ENCODE peak calls at places on chromosome 11, in six cellular contexts. N is fibroblast of the aortic adventitia; V is Calu3; Q is foreskin fibroblast; K is CD8-positive, alpha-beta T cell; M is nephron progenitor cell. E is an unnamed sample.

GRCh38 chr11:68077617-68078592 is 39.1 kb downstream of the TCIRG1 start:
- DNase-seq in N (no peak), V (no peak), Q (no peak), K (no peak), M (no peak), E (no peak)

GRCh38 chr11:23399995-23400394 is 539.7 kb upstream of the CCDC179 start:
- DNase-seq in N (no peak), V (no peak), Q (no peak), K (no peak), M (no peak), E (no peak)

GRCh38 chr11:42410251-42410956 is 901.4 kb upstream of the API5 start:
- DNase-seq in N (no peak), V (no peak), Q (no peak), K (no peak), M (no peak), E (no peak)

GRCh38 chr11:95599959-95600586 is 189.5 kb downstream of the FAM76B start:
- DNase-seq in N (no peak), V (no peak), Q (no peak), K (no peak), M (no peak), E (no peak)

GRCh38 chr11:34215806-34216453 is 110.5 kb downstream of the NAT10 start:
- DNase-seq in N (no peak), V (no peak), Q (no peak), K (no peak), M (no peak), E (no peak)

GRCh38 chr11:57348052-57348451 is 9.9 kb downstream of the P2RX3 start:
- DNase-seq in N (no peak), V (no peak), Q (no peak), K (no peak), M (no peak), E (no peak)

GRCh38 chr11:35216962-35217667 is 78.1 kb downstream of the CD44 start:
- DNase-seq in N (no peak), V (no peak), Q (no peak), K (no peak), M (no peak), E (no peak)

GRCh38 chr11:133952199-133953190 is 4.3 kb downstream of the IGSF9B start:
- DNase-seq in N (no peak), V (no peak), Q (no peak), K (no peak), M (no peak), E (no peak)

GRCh38 chr11:124746621-124747243 is 5.3 kb downstream of the VSIG2 start:
- DNase-seq in N (peak; percentile 71), V (peak; percentile 74), Q (peak; percentile 80), K (peak; percentile 65), M (peak; percentile 77), E (peak; percentile 84)

GRCh38 chr11:82927264-82927880 is 25.8 kb downstream of the DDIAS start:
- DNase-seq in N (peak; percentile 75), V (peak; percentile 16), Q (peak; percentile 31), K (peak; percentile 11), M (peak; percentile 16), E (no peak)

GRCh38 chr11:126718319-126718718 is 282.3 kb downstream of the KIRREL3 start:
- DNase-seq in N (no peak), V (no peak), Q (peak; percentile 17), K (no peak), M (no peak), E (no peak)

GRCh38 chr11:113176971-113177370 is 137.4 kb upstream of the TTC12 start:
- DNase-seq in N (peak; percentile 77), V (no peak), Q (peak; percentile 65), K (no peak), M (no peak), E (no peak)

GRCh38 chr11:30760341-30760740 is 174.2 kb upstream of the MPPED2 start:
- DNase-seq in N (no peak), V (no peak), Q (no peak), K (no peak), M (no peak), E (no peak)

GRCh38 chr11:82722236-82722635 is 11.4 kb downstream of the FAM181B start:
- DNase-seq in N (no peak), V (no peak), Q (peak; percentile 10), K (no peak), M (no peak), E (no peak)

GRCh38 chr11:134589155-134589554 is 177.1 kb upstream of the B3GAT1 start:
- DNase-seq in N (no peak), V (no peak), Q (no peak), K (no peak), M (no peak), E (peak; percentile 54)

GRCh38 chr11:120517390-120518315 is 6.1 kb downstream of the GRIK4 start:
- DNase-seq in N (no peak), V (peak; percentile 10), Q (no peak), K (no peak), M (no peak), E (peak; percentile 53)

GRCh38 chr11:86182976-86183584 is 61.5 kb upstream of the EED start:
- DNase-seq in N (no peak), V (peak; percentile 69), Q (no peak), K (peak; percentile 25), M (no peak), E (no peak)

GRCh38 chr11:96567667-96568066 is 177.9 kb downstream of the JRKL start:
- DNase-seq in N (no peak), V (no peak), Q (no peak), K (no peak), M (no peak), E (no peak)

GRCh38 chr11:2330696-2331095 is 28.9 kb downstream of the TSPAN32 start:
- DNase-seq in N (no peak), V (no peak), Q (no peak), K (no peak), M (no peak), E (peak; percentile 38)

GRCh38 chr11:35390737-35391682 is 28.3 kb downstream of the SLC1A2 start:
- DNase-seq in N (peak; percentile 72), V (peak; percentile 28), Q (peak; percentile 76), K (no peak), M (no peak), E (no peak)

GRCh38 chr11:67504950-67505561 is at the start of gene PITPNM1:
- DNase-seq in N (peak; percentile 25), V (peak; percentile 81), Q (peak; percentile 45), K (peak; percentile 59), M (peak; percentile 85), E (peak; percentile 77)

GRCh38 chr11:68471360-68472340 is 11.1 kb downstream of the PPP6R3 start:
- DNase-seq in N (peak; percentile 30), V (no peak), Q (no peak), K (no peak), M (no peak), E (no peak)

GRCh38 chr11:128908391-128909246 is 17.5 kb downstream of the KCNJ5 start:
- DNase-seq in N (peak; percentile 71), V (peak; percentile 65), Q (peak; percentile 70), K (no peak), M (no peak), E (no peak)

GRCh38 chr11:65856689-65857499 is 1.1 kb downstream of the CFL1 start:
- DNase-seq in N (peak; percentile 65), V (peak; percentile 82), Q (no peak), K (peak; percentile 78), M (peak; percentile 72), E (peak; percentile 93)

GRCh38 chr11:2797181-2797711 is 88.3 kb downstream of the CDKN1C start:
- DNase-seq in N (no peak), V (no peak), Q (no peak), K (no peak), M (no peak), E (peak; percentile 74)

GRCh38 chr11:58902881-58903280 is 36.4 kb upstream of the GLYATL1 start:
- DNase-seq in N (no peak), V (no peak), Q (no peak), K (no peak), M (no peak), E (no peak)

GRCh38 chr11:58898106-58898505 is 41.2 kb upstream of the GLYATL1 start:
- DNase-seq in N (peak; percentile 30), V (no peak), Q (no peak), K (no peak), M (no peak), E (no peak)

GRCh38 chr11:58905716-58906547 is 33.4 kb upstream of the GLYATL1 start:
- DNase-seq in N (peak; percentile 94), V (peak; percentile 44), Q (peak; percentile 87), K (no peak), M (peak; percentile 82), E (no peak)

GRCh38 chr11:58905141-58905715 is 34.1 kb upstream of the GLYATL1 start:
- DNase-seq in N (peak; percentile 63), V (no peak), Q (peak; percentile 77), K (no peak), M (peak; percentile 62), E (no peak)

GRCh38 chr11:58900479-58901420 is 38.5 kb upstream of the GLYATL1 start:
- DNase-seq in N (peak; percentile 81), V (peak; percentile 85), Q (peak; percentile 18), K (no peak), M (peak; percentile 86), E (peak; percentile 74)
- TF ChIP-seq CTCF in N (peak; percentile 69), V (peak; percentile 60), Q (peak; percentile 35), K (no peak), M (peak; percentile 53), E (peak; percentile 25)

GRCh38 chr11:63915961-63916836 is 765 bp downstream of the RCOR2 start:
- DNase-seq in N (peak; percentile 16), V (peak; percentile 36), Q (no peak), K (no peak), M (peak; percentile 85), E (no peak)
- TF ChIP-seq CTCF in N (peak; percentile 68), V (peak; percentile 39), Q (peak; percentile 57), K (peak; percentile 46), M (peak; percentile 58), E (peak; percentile 59)

DNA sequence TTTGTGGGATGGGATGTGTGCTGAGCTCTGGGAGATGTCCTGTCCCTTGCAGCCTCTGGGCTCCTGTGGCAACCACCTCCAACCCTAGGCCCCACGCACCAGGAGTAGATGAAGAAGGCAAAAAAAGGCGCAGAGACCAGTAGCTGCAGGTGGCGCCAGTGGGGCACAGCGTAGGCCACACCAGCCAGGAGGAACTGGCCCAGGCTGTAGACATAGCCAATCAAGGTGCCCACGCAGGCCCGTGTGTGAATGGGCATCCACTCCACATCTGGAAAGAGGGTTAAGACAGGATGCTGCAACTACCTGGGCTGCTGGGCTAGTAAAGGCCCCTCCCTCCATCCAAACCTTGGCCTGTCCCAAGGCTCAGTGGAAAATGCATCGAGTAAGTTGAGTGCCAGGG is 3.0 kb downstream of the SLC22A6 start:
- DNase-seq in N (no peak), V (no peak), Q (no peak), K (no peak), M (no peak), E (no peak)
- TF ChIP-seq CTCF in N (no peak), V (no peak), Q (no peak), K (no peak), M (no peak), E (no peak)

DNA sequence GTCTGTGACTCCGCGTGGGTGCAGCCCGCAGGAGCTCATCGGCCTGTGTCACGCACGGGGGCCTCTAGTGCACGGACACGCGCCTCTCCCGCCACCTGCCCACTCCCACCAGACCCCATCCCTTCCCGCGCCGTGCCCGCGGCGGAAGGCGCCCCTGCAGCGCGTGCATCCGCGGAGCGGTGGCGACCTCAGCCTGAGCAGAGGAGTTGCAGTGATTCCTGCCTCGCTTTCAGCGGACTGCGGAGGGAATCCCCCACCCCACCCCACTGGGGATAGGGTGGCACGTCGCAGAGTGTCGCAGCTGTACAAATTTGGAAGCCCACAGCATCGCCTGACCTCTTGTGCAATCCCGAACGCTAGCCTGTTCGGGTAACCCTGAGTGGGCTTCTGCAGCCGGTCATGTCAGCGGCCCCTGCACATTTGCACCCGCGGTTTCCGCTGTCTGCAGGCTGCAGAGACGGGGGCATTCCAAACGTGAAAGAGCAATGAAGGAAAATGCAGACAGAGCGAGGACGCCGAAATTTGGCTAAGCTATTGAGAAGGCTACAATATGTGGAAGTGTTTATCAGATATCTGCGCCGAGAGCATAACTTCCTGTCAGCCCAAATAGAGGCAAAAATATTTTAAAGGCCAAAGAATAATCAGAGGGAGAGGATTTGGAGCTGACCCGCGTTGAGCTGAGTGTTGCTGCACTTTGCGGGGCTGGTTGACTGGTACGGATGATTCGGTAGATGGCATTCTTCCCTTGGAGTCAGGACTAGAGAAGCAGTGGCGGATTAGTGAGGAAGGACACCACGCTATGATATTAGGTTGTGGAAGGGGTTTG is 619 bp upstream of the ARHGAP20 start:
- DNase-seq in N (peak; percentile 77), V (no peak), Q (peak; percentile 51), K (no peak), M (peak; percentile 7), E (no peak)
- TF ChIP-seq CTCF in N (no peak), V (no peak), Q (no peak), K (no peak), M (no peak), E (no peak)

E was measured in suprapubic skin.